ENCODE peak calls at places on chromosomes 12 and 14, in ten cellular contexts. S, L, I, T, A, E, H, M, W and O are unnamed samples.

GRCh38 chr12:81207173-81207572 is 129.3 kb downstream of the ACSS3 start:
- DNase-seq in L (no peak), A (no peak), E (no peak), S (no peak), T (no peak), H (no peak), M (no peak), I (no peak), W (peak), O (no peak)

GRCh38 chr14:96065661-96066459 is 26.7 kb downstream of the C14orf132 start:
- DNase-seq in H (no peak), W (no peak), E (no peak), A (no peak), M (no peak), I (no peak), T (no peak), L (no peak), S (no peak), O (no peak)

GRCh38 chr14:103517172-103517566 is 5.5 kb downstream of the CKB start:
- DNase-seq in L (no peak), I (no peak), W (no peak), A (no peak), E (no peak), S (no peak), H (no peak), T (no peak), M (no peak), O (no peak)

GRCh38 chr12:113185180-113186032 is at the start of the genes DDX54 and RITA1:
- DNase-seq in H (peak), A (peak), I (peak), M (peak), S (peak), L (peak), T (no peak), E (peak), W (peak), O (peak)

GRCh38 chr12:100368066-100368465 is 11.2 kb downstream of the SLC17A8 start:
- DNase-seq in H (no peak), E (no peak), S (no peak), W (no peak), M (no peak), A (no peak), I (no peak), L (no peak), T (no peak), O (no peak)

GRCh38 chr14:74583689-74584434 is 28.2 kb downstream of the LTBP2 start:
- DNase-seq in I (no peak), T (peak), A (no peak), H (no peak), E (peak), L (peak), W (no peak), M (no peak), S (no peak), O (no peak)

GRCh38 chr12:21894792-21895392 is 46.3 kb downstream of the ABCC9 start:
- DNase-seq in M (peak), S (no peak), I (no peak), T (no peak), H (no peak), A (no peak), E (no peak), W (no peak), L (peak), O (no peak)

GRCh38 chr12:70389678-70390077 is 23.6 kb downstream of the KCNMB4 start:
- DNase-seq in E (no peak), S (no peak), L (no peak), M (no peak), I (no peak), A (no peak), W (no peak), T (no peak), H (no peak), O (no peak)